ENCODE peak calls at places on chromosomes 5 and 9, in seven cellular contexts. G, O, R, C, Q, H and B are unnamed samples.

GRCh38 chr5:94524841-94525697 is 93.3 kb downstream of the KIAA0825 start:
- DNase-seq in O (peak), H (no peak), G (peak), C (no peak), Q (no peak), R (peak), B (peak)

GRCh38 chr5:95081500-95082355 is 203.2 kb downstream of the MCTP1 start:
- DNase-seq in O (peak), Q (peak), C (no peak), H (peak), G (peak), R (peak), B (peak)

GRCh38 chr9:29063031-29063430 is 1489.8 kb upstream of the C9orf72 start:
- DNase-seq in C (no peak), H (no peak), G (no peak), O (no peak), R (no peak), Q (no peak), B (no peak)

GRCh38 chr5:77400645-77401044 is 91.5 kb downstream of the WDR41 start:
- DNase-seq in C (peak), H (no peak), Q (no peak), O (no peak), G (no peak), R (no peak), B (peak)

GRCh38 chr5:151890299-151890698 is 34.4 kb downstream of the GLRA1 start:
- DNase-seq in R (no peak), H (no peak), C (no peak), Q (no peak), O (no peak), G (no peak), B (no peak)

GRCh38 chr5:4295663-4296339 is 700.2 kb downstream of the IRX1 start:
- DNase-seq in H (no peak), R (no peak), C (no peak), G (peak), Q (no peak), O (no peak), B (peak)

GRCh38 chr5:140794594-140795258 is at the start of gene PCDHA2:
- DNase-seq in C (no peak), G (peak), O (no peak), Q (no peak), R (no peak), H (no peak), B (peak)

GRCh38 chr9:114000063-114000454 is 78.0 kb downstream of the AMBP start:
- DNase-seq in C (no peak), R (no peak), O (no peak), H (no peak), Q (no peak), G (no peak), B (no peak)

GRCh38 chr5:111772456-111772855 is 15.5 kb upstream of the NREP start:
- DNase-seq in C (no peak), Q (no peak), R (no peak), G (peak), H (no peak), O (no peak), B (no peak)

GRCh38 chr5:181204561-181205401 is at the start of gene TRIM7:
- DNase-seq in Q (peak), H (peak), C (no peak), G (peak), R (no peak), O (peak), B (no peak)

GRCh38 chr5:76446776-76447175 is 43.7 kb downstream of the IQGAP2 start:
- DNase-seq in G (no peak), R (no peak), O (no peak), Q (no peak), C (no peak), H (no peak), B (no peak)

GRCh38 chr9:11500780-11501179 is 888.0 kb upstream of the PTPRD start:
- DNase-seq in R (no peak), Q (no peak), C (no peak), G (no peak), O (no peak), H (no peak), B (no peak)

GRCh38 chr5:76785493-76785892 is 33.3 kb upstream of the F2RL1 start:
- DNase-seq in C (no peak), R (no peak), H (peak), G (peak), O (no peak), Q (no peak), B (no peak)

GRCh38 chr5:180333661-180334060 is 19.5 kb downstream of the GFPT2 start:
- DNase-seq in O (no peak), Q (peak), G (peak), C (no peak), H (peak), R (no peak), B (no peak)

GRCh38 chr5:93274291-93274690 is 306.7 kb downstream of the NR2F1-AS1 start:
- DNase-seq in C (no peak), O (no peak), Q (no peak), R (peak), H (peak), G (peak), B (no peak)

GRCh38 chr9:115615821-115616665 is 498.1 kb upstream of the TNC start:
- DNase-seq in R (no peak), O (no peak), Q (no peak), H (peak), G (peak), C (peak), B (no peak)

GRCh38 chr9:92406506-92406905 is 2.1 kb upstream of the OGN start:
- DNase-seq in G (no peak), H (no peak), Q (peak), O (peak), C (no peak), R (peak), B (peak)

GRCh38 chr9:125593581-125593980 is 113.4 kb downstream of the MAPKAP1 start:
- DNase-seq in H (no peak), R (peak), Q (no peak), O (no peak), C (no peak), G (no peak), B (no peak)

GRCh38 chr5:40570408-40571129 is 109.1 kb upstream of the PTGER4 start:
- DNase-seq in H (peak), R (peak), O (peak), Q (no peak), C (peak), G (peak), B (no peak)